ENCODE peak calls at places on chromosome 22, in ten cellular contexts. X is AG09309, I is neural crest cell, Y is Panc1, H is transverse colon, W is brain microvascular endothelial cell, F is GM20000, R is astrocyte, E is tibial artery, V is GM12865. A is an unnamed sample.

GRCh38 chr22:48451891-48452290 is 1375.8 kb downstream of the BRD1 start:
- DNase-seq in X (no peak), I (no peak), Y (no peak), H (no peak), W (no peak), F (no peak), R (no peak), E (no peak), V (no peak), A (no peak)

GRCh38 chr22:36425977-36426523 is 38.3 kb upstream of the MYH9 start:
- DNase-seq in X (no peak), I (peak), Y (no peak), H (no peak), W (no peak), F (peak), R (no peak), E (peak), V (peak), A (no peak)

GRCh38 chr22:47854680-47855079 is 1092.2 kb downstream of the TBC1D22A start:
- DNase-seq in X (no peak), I (no peak), Y (no peak), H (no peak), W (no peak), F (no peak), R (no peak), E (no peak), V (no peak), A (no peak)

GRCh38 chr22:36764641-36765040 is 11.3 kb downstream of the IFT27 start:
- DNase-seq in X (no peak), I (no peak), Y (no peak), H (no peak), W (no peak), F (no peak), R (no peak), E (no peak), V (no peak), A (no peak)

GRCh38 chr22:35230839-35231584 is 26.3 kb upstream of the HMGXB4 start:
- DNase-seq in X (no peak), I (no peak), Y (no peak), H (peak), W (no peak), F (no peak), R (no peak), E (no peak), V (peak), A (no peak)

GRCh38 chr22:46043339-46043738 is 66.4 kb upstream of the WNT7B start:
- DNase-seq in X (no peak), I (no peak), Y (no peak), H (no peak), W (no peak), F (no peak), R (no peak), E (peak), V (no peak), A (no peak)

GRCh38 chr22:24161485-24161884 is 19.8 kb upstream of the SUSD2 start:
- DNase-seq in X (no peak), I (no peak), Y (no peak), H (no peak), W (no peak), F (no peak), R (no peak), E (no peak), V (no peak), A (no peak)

GRCh38 chr22:43152355-43153071 is 1.2 kb downstream of the TSPO start:
- DNase-seq in X (no peak), I (no peak), Y (no peak), H (peak), W (no peak), F (peak), R (peak), E (peak), V (peak), A (peak)

GRCh38 chr22:25878933-25879332 is 136.9 kb downstream of the MYO18B start:
- DNase-seq in X (no peak), I (no peak), Y (no peak), H (no peak), W (no peak), F (no peak), R (no peak), E (no peak), V (no peak), A (no peak)

GRCh38 chr22:26587991-26588613 is 1.8 kb downstream of the TPST2 start:
- DNase-seq in X (no peak), I (no peak), Y (no peak), H (no peak), W (peak), F (no peak), R (peak), E (no peak), V (no peak), A (no peak)

GRCh38 chr22:43081968-43082367 is 7.2 kb downstream of the TTLL1 start:
- DNase-seq in X (no peak), I (no peak), Y (no peak), H (no peak), W (no peak), F (no peak), R (no peak), E (no peak), V (no peak), A (no peak)

GRCh38 chr22:48594757-48595510 is 1232.7 kb downstream of the BRD1 start:
- DNase-seq in X (no peak), I (no peak), Y (no peak), H (no peak), W (no peak), F (no peak), R (no peak), E (no peak), V (no peak), A (no peak)

GRCh38 chr22:43013355-43014061 is 1.4 kb downstream of the PACSIN2 start:
- DNase-seq in X (no peak), I (no peak), Y (no peak), H (no peak), W (no peak), F (no peak), R (peak), E (no peak), V (no peak), A (no peak)

GRCh38 chr22:24845036-24845918 is 39.3 kb downstream of the SGSM1 start:
- DNase-seq in X (no peak), I (no peak), Y (no peak), H (no peak), W (no peak), F (no peak), R (peak), E (peak), V (no peak), A (peak)

GRCh38 chr22:37259540-37260029 is 15.5 kb upstream of the RAC2 start:
- DNase-seq in X (no peak), I (peak), Y (no peak), H (no peak), W (peak), F (no peak), R (peak), E (no peak), V (no peak), A (no peak)

GRCh38 chr22:26702906-26703830 is 45.8 kb downstream of the MIAT start:
- DNase-seq in X (no peak), I (no peak), Y (no peak), H (no peak), W (no peak), F (no peak), R (peak), E (no peak), V (no peak), A (no peak)

GRCh38 chr22:42300286-42301071 is 30.0 kb upstream of the TCF20 start:
- DNase-seq in X (no peak), I (no peak), Y (no peak), H (peak), W (no peak), F (peak), R (no peak), E (no peak), V (peak), A (peak)

GRCh38 chr22:24894220-24894975 is 52.1 kb downstream of the LHFPL7 start:
- DNase-seq in X (peak), I (no peak), Y (peak), H (peak), W (peak), F (no peak), R (peak), E (peak), V (peak), A (no peak)

GRCh38 chr22:39283312-39284141 is 35.9 kb downstream of the RPL3 start:
- DNase-seq in X (no peak), I (peak), Y (no peak), H (peak), W (no peak), F (no peak), R (no peak), E (peak), V (no peak), A (no peak)

GRCh38 chr22:30649430-30650007 is 13.9 kb downstream of the SLC35E4 start:
- DNase-seq in X (no peak), I (no peak), Y (no peak), H (peak), W (peak), F (peak), R (peak), E (peak), V (peak), A (peak)
- TF ChIP-seq CTCF in X (no peak), I (no peak), Y (no peak), H (no peak), W (peak), F (no peak), R (peak), E (no peak), V (no peak), A (peak)

GRCh38 chr22:29156507-29156906 is 49.2 kb upstream of the EMID1 start:
- DNase-seq in X (no peak), I (no peak), Y (no peak), H (no peak), W (no peak), F (peak), R (no peak), E (no peak), V (peak), A (no peak)
- TF ChIP-seq CTCF in X (peak), I (no peak), Y (no peak), H (no peak), W (peak), F (peak), R (no peak), E (no peak), V (no peak), A (no peak)

GRCh38 chr22:20606041-20606783 is 98.8 kb downstream of the MED15 start:
- DNase-seq in X (no peak), I (peak), Y (peak), H (peak), W (peak), F (peak), R (peak), E (no peak), V (peak), A (no peak)
- TF ChIP-seq CTCF in X (peak), I (peak), Y (peak), H (peak), W (peak), F (peak), R (peak), E (peak), V (peak), A (peak)

DNA sequence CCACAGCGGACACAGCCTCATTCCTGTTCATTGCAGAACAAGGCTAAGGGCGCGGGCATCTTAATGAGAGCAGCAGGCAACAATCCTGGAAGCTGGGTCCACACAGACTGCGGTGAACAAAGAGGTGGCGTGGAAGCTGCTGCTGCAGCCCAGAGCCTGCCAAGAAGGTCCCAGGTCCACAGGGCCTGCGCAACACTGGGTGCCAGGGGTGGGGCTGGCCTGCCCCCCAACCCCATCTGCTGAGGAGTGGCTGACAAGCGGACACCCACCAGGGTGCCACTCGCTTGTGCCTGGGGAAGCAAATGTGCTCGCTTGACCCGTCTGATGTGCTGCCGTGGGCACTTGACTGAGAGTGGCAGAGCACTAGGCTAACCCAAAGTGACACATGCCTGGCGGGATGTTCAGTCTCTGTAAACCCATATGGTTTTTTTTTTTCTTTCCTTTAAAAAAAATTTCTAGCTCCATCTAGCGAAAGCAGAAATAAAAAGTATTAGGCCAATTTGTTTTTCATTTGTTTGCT is 83.2 kb upstream of the PITPNB start:
- DNase-seq in X (no peak), I (no peak), Y (no peak), H (no peak), W (no peak), F (no peak), R (no peak), E (no peak), V (no peak), A (no peak)
- TF ChIP-seq CTCF in X (no peak), I (no peak), Y (no peak), H (no peak), W (no peak), F (no peak), R (no peak), E (no peak), V (no peak), A (no peak)

DNA sequence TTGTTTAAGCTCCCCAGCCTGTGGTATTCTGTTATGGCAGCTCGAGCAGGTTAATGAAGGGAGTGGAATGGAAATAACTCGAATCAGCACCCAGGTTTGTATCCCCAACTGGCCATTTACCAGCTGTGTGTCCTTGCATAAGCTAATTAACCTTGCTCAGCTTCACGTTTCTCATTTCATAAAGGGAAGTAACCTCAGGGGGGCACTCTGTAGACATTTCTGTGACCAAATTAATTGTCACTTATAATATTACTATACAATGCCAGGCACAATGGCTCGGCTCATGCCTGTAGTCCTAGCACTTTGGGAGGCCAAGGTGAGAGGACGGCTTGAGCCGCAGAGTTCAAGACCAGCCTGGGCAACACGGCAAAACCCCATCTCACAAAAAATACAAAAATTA is 13.8 kb downstream of the ADA2 start:
- DNase-seq in X (no peak), I (no peak), Y (no peak), H (no peak), W (no peak), F (no peak), R (no peak), E (no peak), V (peak), A (no peak)
- TF ChIP-seq CTCF in X (no peak), I (no peak), Y (no peak), H (no peak), W (no peak), F (no peak), R (no peak), E (no peak), V (no peak), A (peak)

DNA sequence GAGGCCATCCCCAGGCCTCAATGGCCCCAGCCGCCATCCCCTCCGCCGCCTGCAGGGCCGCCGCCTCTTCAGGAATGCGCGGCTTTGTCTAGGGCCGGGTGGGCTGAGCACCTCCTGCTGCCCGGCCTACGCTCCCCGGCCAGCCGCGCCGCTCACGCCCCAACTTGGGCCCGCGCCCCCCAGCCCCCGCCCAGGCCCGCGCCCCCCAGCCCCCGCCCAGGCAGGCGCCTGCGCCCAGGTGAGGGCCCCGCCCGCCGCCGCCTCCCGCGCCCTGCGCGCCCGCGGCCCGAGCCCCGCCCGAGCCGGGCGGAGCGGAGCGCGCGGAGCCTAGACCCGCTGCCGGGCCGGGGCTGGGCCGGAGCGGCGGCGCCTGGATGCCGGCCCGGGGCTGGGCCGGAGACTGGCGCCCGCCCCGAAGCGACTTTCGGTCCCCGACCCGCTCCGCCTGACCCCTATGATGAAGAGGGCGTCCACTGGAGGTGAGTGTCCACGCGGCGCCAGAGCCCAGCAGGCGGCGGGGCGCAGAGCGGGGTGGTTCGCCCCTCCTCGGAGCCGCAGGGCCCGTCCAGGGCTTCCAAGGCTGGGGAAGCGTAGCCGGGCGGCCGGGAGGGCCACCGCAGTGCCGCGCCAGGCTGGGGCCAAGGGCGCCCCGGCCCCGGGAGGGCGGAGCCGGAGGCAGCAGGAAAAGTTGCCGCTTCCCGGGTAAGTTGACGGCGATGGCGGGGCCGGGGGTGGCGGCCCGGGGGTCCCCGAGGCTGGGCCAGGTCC is 34.3 kb upstream of the PRODH start:
- DNase-seq in X (no peak), I (peak), Y (no peak), H (no peak), W (no peak), F (peak), R (no peak), E (no peak), V (no peak), A (no peak)
- TF ChIP-seq CTCF in X (no peak), I (peak), Y (no peak), H (no peak), W (peak), F (no peak), R (no peak), E (no peak), V (no peak), A (no peak)

GRCh38 chr22:40436460-40437431 is 66.4 kb downstream of the SGSM3 start:
- DNase-seq in X (peak), I (no peak), Y (peak), H (peak), W (peak), F (peak), R (peak), E (no peak), V (peak), A (peak)
- TF ChIP-seq CTCF in X (peak), I (peak), Y (peak), H (peak), W (peak), F (peak), R (peak), E (peak), V (peak), A (peak)

GRCh38 chr22:22703715-22704114 is 59.3 kb downstream of the GGTLC2 start:
- DNase-seq in X (no peak), I (no peak), Y (no peak), H (no peak), W (no peak), F (no peak), R (no peak), E (no peak), V (no peak), A (no peak)

GRCh38 chr22:22702874-22703570 is 58.6 kb downstream of the GGTLC2 start:
- DNase-seq in X (no peak), I (no peak), Y (no peak), H (no peak), W (no peak), F (no peak), R (no peak), E (no peak), V (no peak), A (no peak)

GRCh38 chr22:22700631-22701030 is 56.2 kb downstream of the GGTLC2 start:
- DNase-seq in X (no peak), I (no peak), Y (no peak), H (no peak), W (no peak), F (no peak), R (no peak), E (no peak), V (no peak), A (no peak)

GRCh38 chr22:22704156-22704946 is 59.9 kb downstream of the GGTLC2 start:
- DNase-seq in X (no peak), I (no peak), Y (no peak), H (no peak), W (no peak), F (no peak), R (no peak), E (no peak), V (no peak), A (no peak)

GRCh38 chr22:22702159-22702873 is 57.9 kb downstream of the GGTLC2 start:
- DNase-seq in X (no peak), I (no peak), Y (no peak), H (peak), W (no peak), F (no peak), R (no peak), E (no peak), V (no peak), A (no peak)
- TF ChIP-seq CTCF in X (no peak), I (peak), Y (peak), H (peak), W (peak), F (peak), R (no peak), E (no peak), V (peak), A (no peak)

DNA sequence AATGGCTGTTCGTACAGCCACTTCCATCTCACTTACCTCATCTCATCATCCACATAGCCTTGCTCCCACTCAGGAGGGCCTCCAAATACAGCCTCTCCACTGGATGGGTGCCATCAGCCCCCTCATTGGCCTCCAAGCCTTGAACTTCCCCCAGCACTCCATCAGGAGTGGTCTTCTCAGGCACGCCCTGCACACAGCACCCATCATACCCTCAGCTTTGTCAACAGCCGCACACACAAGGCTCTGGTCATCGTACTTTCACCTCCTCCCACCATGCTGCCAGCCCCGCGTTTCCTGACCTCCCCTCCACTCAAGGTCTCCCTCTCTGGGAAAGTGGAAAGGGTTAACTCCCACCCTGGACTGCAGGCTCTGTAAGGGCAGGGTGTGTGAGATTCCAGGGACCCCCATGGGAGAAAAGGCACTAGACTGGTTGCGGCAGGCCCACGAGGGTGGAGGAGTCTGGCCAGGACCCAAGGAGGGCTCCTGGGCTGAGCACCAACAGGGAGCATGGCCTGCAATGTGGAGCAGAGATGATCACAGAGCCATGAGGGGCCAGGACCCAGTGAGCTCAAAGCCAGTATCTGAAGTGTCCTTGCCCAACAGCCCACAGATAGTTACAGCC is 21.0 kb upstream of the SCARF2 start:
- DNase-seq in X (no peak), I (no peak), Y (no peak), H (no peak), W (no peak), F (no peak), R (no peak), E (no peak), V (no peak), A (no peak)
- TF ChIP-seq CTCF in X (no peak), I (no peak), Y (no peak), H (no peak), W (no peak), F (no peak), R (no peak), E (no peak), V (no peak), A (no peak)

GRCh38 chr22:28497188-28497587 is 182.5 kb downstream of the TTC28 start:
- DNase-seq in X (no peak), I (no peak), Y (no peak), H (no peak), W (no peak), F (no peak), R (peak), E (no peak), V (no peak), A (no peak)
- TF ChIP-seq CTCF in X (no peak), I (no peak), Y (no peak), H (no peak), W (no peak), F (no peak), R (no peak), E (no peak), V (no peak), A (no peak)